ENCODE peak calls at places on chromosomes 16 and 17, in ten cellular contexts. B is heart right ventricle; W is GM20000; L is psoas muscle; T is CD4-positive, alpha-beta T cell; A is lower lobe of right lung; G is GM12865; X is activated B cell treated with CpG ODN at 0.5 μM for 24 hours; Y is endothelial cell; R is fibroblast of the aortic adventitia. V is an unnamed sample.

GRCh38 chr16:24967074-24967473 is 48.1 kb downstream of the ARHGAP17 start:
- DNase-seq in B (no peak), W (no peak), L (no peak), T (no peak), A (no peak), G (no peak), X (no peak), Y (no peak), R (no peak), V (no peak)

GRCh38 chr17:80887639-80888175 is 103.9 kb upstream of the CHMP6 start:
- DNase-seq in B (no peak), W (no peak), L (no peak), T (no peak), A (peak; percentile 20), G (no peak), X (no peak), Y (no peak), R (no peak), V (no peak)

GRCh38 chr16:8675183-8676159 is 1.1 kb downstream of the ABAT start:
- DNase-seq in B (peak; percentile 11), W (peak; percentile 51), L (no peak), T (peak; percentile 22), A (no peak), G (no peak), X (no peak), Y (no peak), R (no peak), V (peak; percentile 71)

GRCh38 chr16:81140930-81141780 is 45.0 kb upstream of the GCSH start:
- DNase-seq in B (no peak), W (no peak), L (no peak), T (no peak), A (no peak), G (no peak), X (no peak), Y (peak; percentile 16), R (no peak), V (no peak)

GRCh38 chr17:48470388-48471034 is 40.5 kb upstream of the SKAP1 start:
- DNase-seq in B (no peak), W (no peak), L (no peak), T (no peak), A (no peak), G (no peak), X (no peak), Y (no peak), R (peak; percentile 56), V (no peak)

GRCh38 chr16:63613701-63614100 is 1508.2 kb downstream of the CDH11 start:
- DNase-seq in B (no peak), W (no peak), L (no peak), T (no peak), A (no peak), G (no peak), X (no peak), Y (no peak), R (no peak), V (no peak)

GRCh38 chr16:4217246-4218131 is 24.4 kb downstream of the SRL start:
- DNase-seq in B (peak; percentile 71), W (no peak), L (peak; percentile 62), T (no peak), A (no peak), G (no peak), X (no peak), Y (no peak), R (peak; percentile 33), V (peak; percentile 42)

GRCh38 chr17:285751-286422 is 66.7 kb downstream of the RPH3AL start:
- DNase-seq in B (no peak), W (no peak), L (no peak), T (no peak), A (peak; percentile 32), G (no peak), X (no peak), Y (no peak), R (no peak), V (no peak)

GRCh38 chr17:17395246-17395802 is 81.5 kb upstream of the MED9 start:
- DNase-seq in B (no peak), W (no peak), L (peak; percentile 52), T (no peak), A (no peak), G (no peak), X (no peak), Y (no peak), R (no peak), V (no peak)

GRCh38 chr16:57265850-57266530 is 18.5 kb downstream of the PLLP start:
- DNase-seq in B (peak; percentile 73), W (no peak), L (peak; percentile 31), T (no peak), A (peak; percentile 89), G (no peak), X (no peak), Y (no peak), R (peak; percentile 73), V (no peak)

GRCh38 chr16:13912891-13913290 is 7.1 kb upstream of the ERCC4 start:
- DNase-seq in B (no peak), W (no peak), L (no peak), T (no peak), A (no peak), G (no peak), X (no peak), Y (no peak), R (no peak), V (no peak)

GRCh38 chr16:30430428-30430970 is 669 bp upstream of the DCTPP1 start:
- DNase-seq in B (no peak), W (no peak), L (peak; percentile 35), T (no peak), A (peak; percentile 51), G (no peak), X (no peak), Y (no peak), R (no peak), V (no peak)
- TF ChIP-seq CTCF in B (no peak), W (no peak), L (no peak), T (peak; percentile 48), A (no peak), G (no peak), X (no peak), Y (no peak), R (no peak), V (peak; percentile 40)

GRCh38 chr17:19648475-19649406 is at the start of gene ALDH3A2:
- DNase-seq in B (peak; percentile 97), W (peak; percentile 99), L (peak; percentile 98), T (peak; percentile 91), A (peak; percentile 100), G (peak; percentile 97), X (peak; percentile 91), Y (peak; percentile 94), R (peak; percentile 91), V (peak; percentile 91)
- TF ChIP-seq CTCF in B (no peak), W (no peak), L (peak; percentile 16), T (no peak), A (peak; percentile 40), G (no peak), X (no peak), Y (no peak), R (peak; percentile 36), V (no peak)

DNA sequence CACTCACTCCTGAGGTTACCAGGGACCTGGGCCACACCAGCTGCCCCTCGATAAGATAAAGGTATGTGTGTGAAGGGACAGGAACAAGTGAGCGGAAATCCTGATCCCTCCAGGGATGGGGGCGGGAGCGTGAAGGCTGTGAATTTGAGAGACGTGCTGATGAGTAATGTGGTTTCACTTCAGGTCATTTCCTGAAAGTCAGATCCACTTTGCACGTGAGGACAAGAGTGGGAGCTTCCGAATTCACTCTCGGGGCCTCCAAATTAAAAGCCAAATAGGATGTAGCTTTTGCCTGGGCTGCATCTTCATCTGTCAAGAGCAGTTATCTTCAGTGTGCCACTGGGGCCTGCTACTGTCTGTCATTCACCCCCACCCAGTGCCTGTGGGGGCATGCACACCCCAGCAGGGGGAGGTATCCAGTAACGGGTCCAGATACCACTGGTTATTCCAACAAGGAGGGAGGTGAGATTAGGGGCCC is 87.4 kb upstream of the LHX1 start:
- DNase-seq in B (no peak), W (peak; percentile 48), L (no peak), T (no peak), A (no peak), G (peak; percentile 82), X (no peak), Y (peak; percentile 38), R (peak; percentile 63), V (no peak)
- TF ChIP-seq CTCF in B (no peak), W (no peak), L (no peak), T (no peak), A (no peak), G (peak; percentile 5), X (no peak), Y (no peak), R (peak; percentile 16), V (no peak)

DNA sequence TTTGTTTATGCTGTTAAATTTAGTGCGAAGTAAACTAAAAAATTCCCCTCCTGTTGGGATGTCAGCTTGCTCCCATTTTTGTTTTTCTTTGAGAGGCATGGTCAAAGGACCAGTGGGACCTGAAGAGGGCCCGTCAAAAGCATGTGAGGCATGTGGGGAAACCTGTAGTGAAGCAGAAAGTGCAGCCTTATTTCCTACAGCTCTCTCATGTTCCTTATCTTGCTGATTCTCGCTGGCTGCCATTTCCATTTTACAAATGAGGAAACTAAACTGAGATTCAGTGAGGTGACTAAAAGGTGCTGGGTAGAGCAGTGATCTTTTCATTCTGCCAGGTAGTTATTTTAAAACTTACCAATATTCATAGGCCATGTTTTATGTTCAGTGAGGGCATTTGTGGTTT is 27.1 kb downstream of the EPN2 start:
- DNase-seq in B (no peak), W (no peak), L (no peak), T (no peak), A (no peak), G (no peak), X (no peak), Y (no peak), R (no peak), V (no peak)
- TF ChIP-seq CTCF in B (no peak), W (no peak), L (no peak), T (no peak), A (no peak), G (no peak), X (no peak), Y (no peak), R (no peak), V (no peak)

GRCh38 chr17:55356440-55357328 is 65.0 kb downstream of the MMD start:
- DNase-seq in B (peak; percentile 68), W (peak; percentile 72), L (peak; percentile 34), T (peak; percentile 34), A (peak; percentile 50), G (peak; percentile 82), X (no peak), Y (peak; percentile 76), R (peak; percentile 71), V (no peak)
- TF ChIP-seq CTCF in B (peak; percentile 41), W (peak; percentile 66), L (peak; percentile 67), T (peak; percentile 84), A (peak; percentile 83), G (peak; percentile 89), X (no peak), Y (peak; percentile 88), R (peak; percentile 82), V (no peak)

DNA sequence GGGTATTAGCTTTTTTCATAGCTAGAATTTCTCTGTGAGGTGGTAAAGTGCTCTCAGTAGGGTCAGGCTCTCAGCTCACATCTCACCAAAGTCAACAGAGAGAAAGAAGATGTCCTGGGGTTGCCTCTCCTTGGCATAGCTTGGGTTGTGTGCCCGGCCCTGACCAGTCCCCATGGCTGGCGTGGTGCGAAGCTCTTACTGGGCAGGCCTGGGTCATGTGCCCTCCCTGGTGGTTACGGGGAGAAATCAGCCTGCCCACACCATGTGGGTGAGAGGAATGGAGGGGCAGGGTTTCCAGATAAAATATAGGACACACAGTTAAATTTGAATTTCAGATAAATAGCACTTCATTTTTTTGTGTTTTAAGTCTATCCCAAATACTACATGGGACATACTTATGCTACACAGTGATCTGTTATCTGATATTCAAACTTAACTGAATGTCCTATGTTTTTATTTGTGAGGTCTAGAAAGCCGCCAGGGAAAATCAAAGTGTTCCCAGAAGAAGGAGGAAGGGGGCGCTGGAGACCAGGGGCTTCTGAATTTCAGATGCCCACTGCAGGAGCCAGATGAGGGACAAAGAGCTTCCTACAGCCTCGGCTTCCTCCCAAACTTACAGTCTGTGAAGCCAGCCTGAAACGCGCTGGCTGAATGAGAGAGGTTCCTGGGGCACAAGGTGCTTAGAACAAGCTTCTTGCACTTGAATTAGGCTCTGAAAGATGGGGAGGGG is 45.4 kb downstream of the NKD1 start:
- DNase-seq in B (no peak), W (no peak), L (no peak), T (no peak), A (no peak), G (no peak), X (no peak), Y (peak; percentile 68), R (no peak), V (no peak)
- TF ChIP-seq CTCF in B (no peak), W (no peak), L (no peak), T (no peak), A (peak; percentile 13), G (no peak), X (no peak), Y (peak; percentile 26), R (peak; percentile 22), V (no peak)

V was measured in mesothelial cell of epicardium.